ENCODE peak calls at places on chromosome 1, in six cellular contexts. V, H, R, U, W and Q are unnamed samples. For H3K27me3 and H3K36me3, the result is how much of the 10 kb centered on the place peaks cover.

GRCh38 chr1:156773607-156774006 is 6.3 kb downstream of the PRCC start:
- DNase-seq in R (peak), V (no peak), H (no peak), W (no peak), U (no peak), Q (no peak)

GRCh38 chr1:27418326-27418761 is 25.9 kb downstream of the GPR3 start:
- DNase-seq in U (no peak), V (no peak), H (peak), R (peak), W (peak), Q (peak)

GRCh38 chr1:70487910-70488665 is 77.0 kb downstream of the CTH start:
- DNase-seq in R (peak), W (peak), V (peak), H (no peak), U (no peak), Q (peak)

GRCh38 chr1:158290571-158290935 is 830 bp downstream of the CD1C start:
- DNase-seq in H (no peak), R (no peak), W (no peak), V (no peak), U (no peak), Q (no peak)

GRCh38 chr1:158604968-158605367 is at the start of gene OR10Z1:
- DNase-seq in U (no peak), W (no peak), H (no peak), V (no peak), R (no peak), Q (no peak)

GRCh38 chr1:174964261-174964984 is 35.3 kb upstream of the CACYBP start:
- DNase-seq in W (peak), H (no peak), R (peak), V (no peak), U (no peak), Q (no peak)

GRCh38 chr1:116323419-116323987 is 49.5 kb upstream of the ATP1A1 start:
- DNase-seq in U (no peak), W (no peak), V (no peak), H (no peak), R (no peak), Q (no peak)

GRCh38 chr1:75797606-75798216 is 1.0 kb downstream of the MSH4 start:
- DNase-seq in U (no peak), V (no peak), H (no peak), W (no peak), R (no peak), Q (no peak)

GRCh38 chr1:226686440-226687436 is 52.3 kb downstream of the ITPKB start:
- DNase-seq in W (no peak), U (no peak), R (no peak), V (no peak), H (no peak), Q (no peak)

GRCh38 chr1:6909401-6909800 is 124.1 kb downstream of the CAMTA1 start:
- DNase-seq in U (no peak), W (no peak), H (no peak), V (no peak), R (no peak), Q (no peak)

GRCh38 chr1:246497331-246497915 is 9.7 kb downstream of the SMYD3 start:
- DNase-seq in U (no peak), H (no peak), V (peak), R (peak), W (peak), Q (peak)

GRCh38 chr1:184242507-184242943 is 144.3 kb upstream of the C1orf21 start:
- DNase-seq in R (peak), U (no peak), W (peak), V (peak), H (no peak), Q (peak)

GRCh38 chr1:30732277-30732996 is 9.1 kb upstream of the MATN1 start:
- DNase-seq in V (peak), U (no peak), W (no peak), H (no peak), R (peak), Q (no peak)

GRCh38 chr1:231177226-231177625 is 15.4 kb downstream of the TRIM67 start:
- DNase-seq in R (no peak), W (no peak), V (peak), H (no peak), U (no peak), Q (no peak)
- H3K27me3 ChIP-seq in R (under half), W (under half), V (under half), H (under half), U (under half), Q (under half)

GRCh38 chr1:113190930-113191329 is 117.9 kb downstream of the LRIG2 start:
- DNase-seq in W (no peak), H (no peak), U (no peak), R (no peak), V (no peak), Q (no peak)

GRCh38 chr1:113190078-113190477 is 117.1 kb downstream of the LRIG2 start:
- DNase-seq in H (no peak), U (no peak), R (no peak), V (no peak), W (no peak), Q (no peak)

GRCh38 chr1:113185463-113186104 is 112.6 kb downstream of the LRIG2 start:
- DNase-seq in U (no peak), W (peak), H (no peak), R (no peak), V (no peak), Q (no peak)
- H3K36me3 ChIP-seq in U (under half), W (under half), H (under half), R (under half), V (under half), Q (under half)

GRCh38 chr1:33158366-33158765 is 23.5 kb downstream of the TRIM62 start:
- DNase-seq in V (no peak), R (no peak), U (no peak), W (no peak), H (no peak), Q (no peak)

GRCh38 chr1:33162141-33162540 is 19.7 kb downstream of the TRIM62 start:
- DNase-seq in U (no peak), W (no peak), V (no peak), H (no peak), R (no peak), Q (no peak)

GRCh38 chr1:33163621-33164071 is 18.2 kb downstream of the TRIM62 start:
- DNase-seq in R (no peak), V (no peak), W (no peak), U (no peak), H (no peak), Q (peak)

GRCh38 chr1:33159577-33159976 is 22.3 kb downstream of the TRIM62 start:
- DNase-seq in U (no peak), H (no peak), R (no peak), V (no peak), W (no peak), Q (no peak)

GRCh38 chr1:33161061-33161681 is 20.7 kb downstream of the TRIM62 start:
- DNase-seq in H (no peak), W (no peak), R (no peak), U (no peak), V (peak), Q (peak)
- H3K27ac ChIP-seq in H (no peak), W (no peak), R (no peak), U (peak), V (no peak), Q (no peak)

GRCh38 chr1:143699115-143699514 is 272.7 kb downstream of the FAM72C start:
- DNase-seq in R (no peak), V (no peak), U (no peak), W (no peak), H (no peak), Q (no peak)
- H3K27me3 ChIP-seq in R (under half), V (under half), U (under half), W (under half), H (under half), Q (half or more)

DNA sequence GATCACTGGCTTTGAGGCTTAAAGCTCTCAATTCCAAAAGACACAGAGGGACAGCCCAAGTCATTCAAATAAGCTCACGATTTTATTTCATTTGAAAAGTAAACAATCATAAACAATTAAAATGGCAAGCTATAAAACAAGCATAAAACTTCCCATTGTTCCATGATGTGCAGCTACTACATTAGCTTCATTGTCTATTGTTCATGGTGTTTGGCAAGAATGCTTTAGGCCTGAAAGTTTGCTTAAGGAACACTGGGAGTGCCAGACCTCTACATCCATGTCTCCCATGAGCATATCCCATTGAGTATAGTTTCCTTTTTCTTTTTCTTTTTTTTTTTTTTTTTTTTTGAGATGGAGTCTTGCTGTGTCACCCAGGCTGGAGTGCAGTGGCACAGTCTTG is 286.1 kb upstream of the ESRRG start:
- DNase-seq in H (no peak), U (no peak), V (no peak), R (no peak), W (no peak), Q (no peak)
- H3K36me3 ChIP-seq in H (under half), U (under half), V (under half), R (under half), W (under half), Q (under half)

GRCh38 chr1:209587778-209588177 is 4.3 kb downstream of the CAMK1G start:
- DNase-seq in U (no peak), H (no peak), V (no peak), R (peak), W (no peak), Q (no peak)
- H3K27ac ChIP-seq in U (no peak), H (no peak), V (no peak), R (no peak), W (no peak), Q (no peak)

DNA sequence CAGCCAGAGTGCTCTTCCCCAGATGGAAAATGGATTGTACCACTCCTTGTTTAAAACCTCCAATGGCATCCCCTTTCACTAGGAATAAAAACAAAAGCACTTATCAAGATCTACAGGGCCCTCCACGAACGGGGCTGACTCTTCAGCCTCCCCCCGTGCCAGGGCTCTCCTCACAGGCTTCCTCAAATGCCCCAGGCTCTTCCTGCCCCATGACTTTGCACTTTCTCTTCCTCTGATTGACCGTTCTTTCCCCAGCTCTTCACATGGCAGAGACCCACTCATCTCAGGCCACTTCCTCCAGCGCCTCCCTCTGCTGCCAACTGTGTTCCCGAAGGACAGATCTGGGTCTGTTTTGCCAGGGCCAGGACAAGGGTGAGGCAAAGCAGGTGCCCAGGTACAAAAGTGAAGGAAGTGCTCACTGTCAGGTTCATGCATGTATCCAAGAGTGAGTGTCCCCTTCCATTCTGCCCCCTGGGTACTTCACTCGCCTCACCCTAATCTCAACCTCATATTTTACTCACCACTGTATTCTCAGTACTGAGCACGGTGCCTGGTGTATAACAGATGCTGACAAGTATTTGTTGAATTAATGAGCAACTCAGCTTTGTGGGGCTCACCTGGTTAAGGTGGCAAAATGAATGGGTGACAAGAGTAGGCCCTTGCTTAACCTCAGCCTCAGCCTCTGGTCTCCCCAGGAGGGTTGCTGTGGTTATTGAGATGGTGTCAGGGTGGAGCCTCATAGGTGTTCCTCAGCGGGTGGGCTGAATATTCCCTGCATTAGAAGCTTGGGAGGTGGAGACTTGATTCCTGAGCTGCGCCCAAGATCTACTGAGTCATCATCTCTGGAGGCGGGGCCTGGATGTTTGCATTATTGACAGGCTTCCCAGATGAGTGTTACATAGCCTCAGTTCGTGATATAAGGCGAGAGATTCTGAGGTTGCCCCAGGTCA is 39.6 kb downstream of the SYT6 start:
- DNase-seq in U (no peak), W (no peak), R (peak), H (no peak), V (no peak), Q (no peak)
- H3K27me3 ChIP-seq in U (under half), W (under half), R (under half), H (under half), V (under half), Q (under half)

DNA sequence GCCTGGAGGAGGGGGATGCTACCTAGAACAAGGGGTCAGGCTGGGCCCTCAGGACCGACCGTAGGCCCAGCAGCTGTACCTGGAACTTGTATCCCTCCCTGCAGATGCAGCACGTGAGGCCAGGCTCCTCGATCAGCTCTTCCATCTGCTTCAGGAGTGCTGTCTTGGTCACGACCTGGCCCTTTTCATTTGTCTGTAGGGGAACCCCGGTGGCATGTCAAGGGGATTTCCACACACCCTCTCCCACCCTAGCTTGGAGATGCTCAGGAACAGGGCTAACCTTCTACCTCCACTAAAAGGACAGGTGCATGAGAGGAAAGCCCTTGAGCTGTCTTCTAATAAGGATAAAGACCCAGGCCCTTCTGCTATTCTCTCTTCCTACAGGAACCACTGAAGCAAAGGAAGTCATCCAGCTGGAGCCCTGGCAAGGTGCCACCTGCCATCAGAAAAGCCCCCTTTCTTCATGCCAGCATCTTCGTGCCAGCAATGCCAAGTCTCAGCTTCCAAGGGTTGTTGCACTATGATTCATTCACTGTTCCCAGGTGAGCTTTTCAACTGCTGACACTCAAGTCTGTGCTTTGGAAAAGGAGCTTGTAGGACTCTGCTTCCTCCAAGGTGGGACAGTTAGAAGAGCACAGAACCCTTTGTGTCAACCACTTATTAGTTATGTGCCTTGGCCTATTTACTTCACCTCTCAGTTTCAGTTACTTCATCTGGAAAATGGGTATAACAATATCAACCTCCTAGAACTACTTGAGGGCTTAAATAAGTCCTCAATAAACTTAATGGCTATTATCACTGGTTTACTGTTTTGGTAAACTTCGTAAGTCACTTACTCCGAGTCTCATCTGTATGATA is 122.1 kb downstream of the UBR4 start:
- DNase-seq in H (no peak), U (no peak), W (no peak), R (no peak), V (no peak), Q (no peak)
- H3K36me3 ChIP-seq in H (half or more), U (under half), W (under half), R (half or more), V (under half), Q (half or more)